ENCODE peak calls at places on chromosomes 4 and X, in five cellular contexts. One of them, this sample, is unnamed.

GRCh38 chr4:69763233-69763632 is 2.8 kb upstream of the SULT1B1 start:
- DNase-seq in A673: no peak
- DNase-seq in anterior cingulate cortex: no peak
- DNase-seq in stromal cell of bone marrow: no peak
- DNase-seq in stimulated activated CD4-positive, alpha-beta T cell treated with anti-CD3 and anti-CD28 coated beads, TNF-alpha, amount 100 ng/mL, for 48 hours: no peak
- DNase-seq in this sample: no peak

GRCh38 chr4:44493924-44494323 is 45.3 kb upstream of the KCTD8 start:
- DNase-seq in A673: peak
- DNase-seq in anterior cingulate cortex: no peak
- DNase-seq in stromal cell of bone marrow: no peak
- DNase-seq in stimulated activated CD4-positive, alpha-beta T cell treated with anti-CD3 and anti-CD28 coated beads, TNF-alpha, amount 100 ng/mL, for 48 hours: no peak
- DNase-seq in this sample: no peak

GRCh38 chrX:1394731-1395501 is 3.0 kb upstream of the SLC25A6 start:
- DNase-seq in A673: no peak
- DNase-seq in anterior cingulate cortex: no peak
- DNase-seq in stromal cell of bone marrow: no peak
- DNase-seq in stimulated activated CD4-positive, alpha-beta T cell treated with anti-CD3 and anti-CD28 coated beads, TNF-alpha, amount 100 ng/mL, for 48 hours: no peak
- DNase-seq in this sample: no peak

GRCh38 chr4:128277856-128278255 is 9.8 kb downstream of the PGRMC2 start:
- DNase-seq in A673: no peak
- DNase-seq in anterior cingulate cortex: no peak
- DNase-seq in stromal cell of bone marrow: no peak
- DNase-seq in stimulated activated CD4-positive, alpha-beta T cell treated with anti-CD3 and anti-CD28 coated beads, TNF-alpha, amount 100 ng/mL, for 48 hours: no peak
- DNase-seq in this sample: no peak

GRCh38 chr4:40550900-40551546 is 78.6 kb downstream of the RBM47 start:
- DNase-seq in A673: peak
- DNase-seq in anterior cingulate cortex: no peak
- DNase-seq in stromal cell of bone marrow: no peak
- DNase-seq in stimulated activated CD4-positive, alpha-beta T cell treated with anti-CD3 and anti-CD28 coated beads, TNF-alpha, amount 100 ng/mL, for 48 hours: no peak
- DNase-seq in this sample: no peak

GRCh38 chrX:413322-414201 is 26.9 kb upstream of the PPP2R3B start:
- DNase-seq in A673: no peak
- DNase-seq in anterior cingulate cortex: no peak
- DNase-seq in stromal cell of bone marrow: no peak
- DNase-seq in stimulated activated CD4-positive, alpha-beta T cell treated with anti-CD3 and anti-CD28 coated beads, TNF-alpha, amount 100 ng/mL, for 48 hours: no peak
- DNase-seq in this sample: no peak

GRCh38 chrX:132576945-132577344 is 88.1 kb upstream of the MBNL3 start:
- DNase-seq in A673: no peak
- DNase-seq in anterior cingulate cortex: no peak
- DNase-seq in stromal cell of bone marrow: no peak
- DNase-seq in stimulated activated CD4-positive, alpha-beta T cell treated with anti-CD3 and anti-CD28 coated beads, TNF-alpha, amount 100 ng/mL, for 48 hours: no peak
- DNase-seq in this sample: no peak

GRCh38 chrX:74421181-74422028 is at the start of gene SLC16A2:
- DNase-seq in A673: peak
- DNase-seq in anterior cingulate cortex: peak
- DNase-seq in stromal cell of bone marrow: peak
- DNase-seq in stimulated activated CD4-positive, alpha-beta T cell treated with anti-CD3 and anti-CD28 coated beads, TNF-alpha, amount 100 ng/mL, for 48 hours: no peak
- DNase-seq in this sample: peak

GRCh38 chrX:63270873-63271272 is 80.3 kb downstream of the SPIN4 start:
- DNase-seq in A673: no peak
- DNase-seq in anterior cingulate cortex: no peak
- DNase-seq in stromal cell of bone marrow: no peak
- DNase-seq in stimulated activated CD4-positive, alpha-beta T cell treated with anti-CD3 and anti-CD28 coated beads, TNF-alpha, amount 100 ng/mL, for 48 hours: no peak
- DNase-seq in this sample: no peak

GRCh38 chr4:8874003-8874895 is 2.6 kb upstream of the HMX1 start:
- DNase-seq in A673: no peak
- DNase-seq in anterior cingulate cortex: no peak
- DNase-seq in stromal cell of bone marrow: no peak
- DNase-seq in stimulated activated CD4-positive, alpha-beta T cell treated with anti-CD3 and anti-CD28 coated beads, TNF-alpha, amount 100 ng/mL, for 48 hours: no peak
- DNase-seq in this sample: no peak

GRCh38 chrX:13938053-13938765 is 91.5 kb downstream of the GEMIN8 start:
- DNase-seq in A673: peak
- DNase-seq in anterior cingulate cortex: peak
- DNase-seq in stromal cell of bone marrow: no peak
- DNase-seq in stimulated activated CD4-positive, alpha-beta T cell treated with anti-CD3 and anti-CD28 coated beads, TNF-alpha, amount 100 ng/mL, for 48 hours: no peak
- DNase-seq in this sample: no peak

GRCh38 chr4:8035371-8035780 is 95.7 kb upstream of the AFAP1 start:
- DNase-seq in A673: peak
- DNase-seq in anterior cingulate cortex: no peak
- DNase-seq in stromal cell of bone marrow: peak
- DNase-seq in stimulated activated CD4-positive, alpha-beta T cell treated with anti-CD3 and anti-CD28 coated beads, TNF-alpha, amount 100 ng/mL, for 48 hours: no peak
- DNase-seq in this sample: no peak

GRCh38 chr4:40699648-40700047 is 50.1 kb upstream of the NSUN7 start:
- DNase-seq in A673: no peak
- DNase-seq in anterior cingulate cortex: no peak
- DNase-seq in stromal cell of bone marrow: peak
- DNase-seq in stimulated activated CD4-positive, alpha-beta T cell treated with anti-CD3 and anti-CD28 coated beads, TNF-alpha, amount 100 ng/mL, for 48 hours: no peak
- DNase-seq in this sample: no peak

GRCh38 chr4:19300213-19300612 is 951.5 kb upstream of the SLIT2 start:
- DNase-seq in A673: peak
- DNase-seq in anterior cingulate cortex: no peak
- DNase-seq in stromal cell of bone marrow: peak
- DNase-seq in stimulated activated CD4-positive, alpha-beta T cell treated with anti-CD3 and anti-CD28 coated beads, TNF-alpha, amount 100 ng/mL, for 48 hours: no peak
- DNase-seq in this sample: no peak

GRCh38 chr4:184651899-184652298 is 2.4 kb downstream of the PRIMPOL start:
- DNase-seq in A673: no peak
- DNase-seq in anterior cingulate cortex: no peak
- DNase-seq in stromal cell of bone marrow: no peak
- DNase-seq in stimulated activated CD4-positive, alpha-beta T cell treated with anti-CD3 and anti-CD28 coated beads, TNF-alpha, amount 100 ng/mL, for 48 hours: no peak
- DNase-seq in this sample: no peak

GRCh38 chr4:3387943-3388348 is 53.8 kb upstream of the HGFAC start:
- DNase-seq in A673: peak
- DNase-seq in anterior cingulate cortex: peak
- DNase-seq in stromal cell of bone marrow: peak
- DNase-seq in stimulated activated CD4-positive, alpha-beta T cell treated with anti-CD3 and anti-CD28 coated beads, TNF-alpha, amount 100 ng/mL, for 48 hours: no peak
- DNase-seq in this sample: no peak

GRCh38 chrX:97858592-97858991 is 974.9 kb downstream of the RPA4 start:
- DNase-seq in A673: no peak
- DNase-seq in anterior cingulate cortex: no peak
- DNase-seq in stromal cell of bone marrow: no peak
- DNase-seq in stimulated activated CD4-positive, alpha-beta T cell treated with anti-CD3 and anti-CD28 coated beads, TNF-alpha, amount 100 ng/mL, for 48 hours: no peak
- DNase-seq in this sample: no peak

GRCh38 chr4:82381235-82381634 is 7.4 kb upstream of the HNRNPD start:
- DNase-seq in A673: no peak
- DNase-seq in anterior cingulate cortex: no peak
- DNase-seq in stromal cell of bone marrow: no peak
- DNase-seq in stimulated activated CD4-positive, alpha-beta T cell treated with anti-CD3 and anti-CD28 coated beads, TNF-alpha, amount 100 ng/mL, for 48 hours: no peak
- DNase-seq in this sample: no peak

GRCh38 chrX:23699636-23700194 is 32.4 kb downstream of the PRDX4 start:
- DNase-seq in A673: no peak
- DNase-seq in anterior cingulate cortex: no peak
- DNase-seq in stromal cell of bone marrow: no peak
- DNase-seq in stimulated activated CD4-positive, alpha-beta T cell treated with anti-CD3 and anti-CD28 coated beads, TNF-alpha, amount 100 ng/mL, for 48 hours: peak
- DNase-seq in this sample: no peak

GRCh38 chrX:110407910-110408545 is 49.4 kb downstream of the RTL9 start:
- DNase-seq in A673: peak
- DNase-seq in anterior cingulate cortex: no peak
- DNase-seq in stromal cell of bone marrow: no peak
- DNase-seq in stimulated activated CD4-positive, alpha-beta T cell treated with anti-CD3 and anti-CD28 coated beads, TNF-alpha, amount 100 ng/mL, for 48 hours: peak
- DNase-seq in this sample: no peak

This sample was measured in SW 1271.